ENCODE peak calls at places on chromosome 5, in nine cellular contexts. T is CD8-positive, alpha-beta memory T cell; V is mesendoderm; Z is NB4; U is mucosa of descending colon; Y is AG09309; E is SK-N-SH; R is hepatocyte; M is AG04450. G is an unnamed sample.

GRCh38 chr5:88689662-88690351 is 193.2 kb downstream of the MEF2C start:
- DNase-seq in M (no peak), Z (no peak), R (no peak), E (no peak), Y (no peak), T (no peak), U (no peak), V (no peak), G (no peak)

GRCh38 chr5:131548190-131548589 is 86.8 kb downstream of the RAPGEF6 start:
- DNase-seq in E (no peak), R (no peak), T (peak), U (no peak), Y (no peak), M (no peak), Z (no peak), V (no peak), G (no peak)

GRCh38 chr5:72234265-72234700 is 85.8 kb downstream of the MRPS27 start:
- DNase-seq in R (peak), Z (peak), T (no peak), Y (no peak), U (no peak), V (peak), E (no peak), M (no peak), G (no peak)

GRCh38 chr5:173468821-173469251 is 140.6 kb upstream of the STC2 start:
- DNase-seq in U (no peak), Z (no peak), E (no peak), R (no peak), V (no peak), Y (no peak), T (no peak), M (no peak), G (no peak)

GRCh38 chr5:172312286-172312685 is 28.7 kb upstream of the UBTD2 start:
- DNase-seq in Y (no peak), E (no peak), V (no peak), M (no peak), U (no peak), T (no peak), R (no peak), Z (no peak), G (no peak)

GRCh38 chr5:179780343-179780742 is 13.4 kb upstream of the LTC4S start:
- DNase-seq in E (no peak), V (no peak), T (no peak), M (no peak), Y (no peak), R (no peak), U (no peak), Z (peak), G (no peak)

GRCh38 chr5:171750316-171750788 is 35.3 kb upstream of the SMIM23 start:
- DNase-seq in U (peak), Z (peak), V (peak), E (peak), T (no peak), Y (no peak), M (no peak), R (no peak), G (no peak)

GRCh38 chr5:171462928-171463843 is 43.7 kb downstream of the FGF18 start:
- DNase-seq in V (no peak), Z (no peak), Y (no peak), M (no peak), U (no peak), T (no peak), E (no peak), R (no peak), G (no peak)

GRCh38 chr5:72326298-72326649 is 6.1 kb downstream of the PTCD2 start:
- DNase-seq in Z (no peak), M (no peak), Y (no peak), V (no peak), U (no peak), T (no peak), E (no peak), R (no peak), G (no peak)

GRCh38 chr5:164649266-164649665 is 1143.8 kb downstream of the MAT2B start:
- DNase-seq in T (no peak), U (no peak), Y (no peak), V (peak), Z (no peak), R (no peak), E (peak), M (no peak), G (no peak)

GRCh38 chr5:138466900-138467710 is 1.8 kb downstream of the EGR1 start:
- DNase-seq in U (peak), E (peak), R (peak), Z (no peak), T (no peak), V (no peak), M (peak), Y (peak), G (no peak)

GRCh38 chr5:137995747-137996123 is 37.1 kb downstream of the FAM13B start:
- DNase-seq in E (no peak), T (no peak), M (no peak), Z (peak), Y (no peak), V (no peak), U (no peak), R (no peak), G (no peak)

GRCh38 chr5:142015781-142016533 is 3.1 kb upstream of the GNPDA1 start:
- DNase-seq in T (peak), Y (peak), E (no peak), R (peak), Z (peak), V (no peak), M (no peak), U (no peak), G (peak)

GRCh38 chr5:141618804-141619554 is at the start of gene DIAPH1:
- DNase-seq in Y (peak), Z (peak), V (peak), R (peak), U (peak), E (peak), M (peak), T (peak), G (peak)

GRCh38 chr5:146076455-146076854 is 28.9 kb downstream of the PLAC8L1 start:
- DNase-seq in U (no peak), Y (no peak), R (no peak), M (no peak), E (no peak), T (no peak), Z (peak), V (peak), G (no peak)

GRCh38 chr5:3740546-3741371 is 145.1 kb downstream of the IRX1 start:
- DNase-seq in T (no peak), U (no peak), R (peak), M (no peak), Y (no peak), E (no peak), Z (no peak), V (no peak), G (no peak)

GRCh38 chr5:100903036-100903887 is at the start of gene ST8SIA4:
- DNase-seq in Y (no peak), V (peak), R (peak), Z (peak), E (peak), M (peak), U (peak), T (peak), G (peak)

GRCh38 chr5:152349683-152350526 is 55.2 kb downstream of the NMUR2 start:
- DNase-seq in U (peak), E (peak), T (no peak), Y (no peak), Z (peak), R (peak), M (no peak), V (peak), G (no peak)

GRCh38 chr5:64637144-64637543 is 53.2 kb upstream of the SHISAL2B start:
- DNase-seq in U (no peak), V (peak), R (no peak), Y (no peak), T (no peak), M (no peak), E (no peak), Z (peak), G (no peak)

GRCh38 chr5:14521748-14522147 is 59.8 kb upstream of the OTULINL start:
- DNase-seq in T (no peak), Y (no peak), E (no peak), R (no peak), V (no peak), Z (peak), U (no peak), M (no peak), G (no peak)

GRCh38 chr5:29795253-29795652 is 1398.2 kb upstream of the CDH6 start:
- DNase-seq in U (no peak), T (no peak), V (peak), R (no peak), E (no peak), Y (no peak), Z (no peak), M (no peak), G (no peak)

GRCh38 chr5:150167908-150168307 is 1.3 kb downstream of the CDX1 start:
- DNase-seq in M (no peak), T (no peak), Z (no peak), R (no peak), Y (no peak), V (peak), U (peak), E (no peak), G (no peak)

GRCh38 chr5:101838329-101838964 is 457.6 kb downstream of the SLCO4C1 start:
- DNase-seq in M (peak), E (no peak), Y (no peak), T (no peak), U (no peak), R (peak), V (no peak), Z (no peak), G (peak)

GRCh38 chr5:6713274-6714181 is at the start of gene TENT4A:
- DNase-seq in V (no peak), T (no peak), Y (no peak), U (peak), Z (peak), M (no peak), E (peak), R (peak), G (no peak)

GRCh38 chr5:178113141-178113787 is at the start of gene N4BP3:
- DNase-seq in Z (peak), M (no peak), U (peak), R (peak), E (peak), V (peak), Y (no peak), T (peak), G (no peak)

GRCh38 chr5:2861605-2862004 is 110.1 kb upstream of the IRX2 start:
- DNase-seq in T (no peak), U (no peak), E (no peak), M (no peak), Z (peak), R (no peak), V (no peak), Y (no peak), G (no peak)

GRCh38 chr5:163506726-163507125 is 1.3 kb downstream of the MAT2B start:
- DNase-seq in T (no peak), Z (peak), M (no peak), V (no peak), R (peak), Y (no peak), U (no peak), E (no peak), G (no peak)

GRCh38 chr5:173812811-173813550 is 75.2 kb upstream of the CPEB4 start:
- DNase-seq in U (no peak), T (no peak), R (no peak), Z (no peak), Y (no peak), M (no peak), V (no peak), E (no peak), G (no peak)

GRCh38 chr5:59079622-59080620 is 497.0 kb downstream of the RAB3C start:
- DNase-seq in M (peak), E (no peak), Z (peak), T (no peak), R (peak), U (no peak), V (peak), Y (peak), G (peak)

GRCh38 chr5:128534729-128535128 is 3.3 kb downstream of the FBN2 start:
- DNase-seq in Y (no peak), Z (no peak), E (no peak), T (no peak), V (peak), R (peak), U (no peak), M (no peak), G (no peak)

GRCh38 chr5:116982035-116982434 is 407.4 kb upstream of the SEMA6A start:
- DNase-seq in Z (no peak), E (no peak), T (no peak), U (no peak), R (no peak), V (no peak), Y (no peak), M (no peak), G (no peak)

GRCh38 chr5:115543931-115544370 is 624 bp downstream of the FEM1C start:
- DNase-seq in T (peak), U (peak), R (peak), M (no peak), Y (peak), V (peak), E (no peak), Z (peak), G (no peak)

GRCh38 chr5:132302413-132302812 is 8.2 kb downstream of the SLC22A4 start:
- DNase-seq in Y (no peak), E (no peak), T (no peak), Z (no peak), M (no peak), V (no peak), R (no peak), U (no peak), G (no peak)

GRCh38 chr5:45578270-45578669 is 117.9 kb downstream of the HCN1 start:
- DNase-seq in T (no peak), Z (no peak), U (no peak), V (peak), M (no peak), E (no peak), Y (no peak), R (peak), G (no peak)

GRCh38 chr5:6760636-6761035 is 47.4 kb downstream of the TENT4A start:
- DNase-seq in R (no peak), E (no peak), V (no peak), M (no peak), Y (no peak), U (no peak), Z (no peak), T (no peak), G (no peak)

GRCh38 chr5:83924171-83924570 is 203.5 kb upstream of the HAPLN1 start:
- DNase-seq in Z (no peak), U (no peak), T (no peak), M (no peak), V (peak), E (no peak), R (no peak), Y (peak), G (no peak)

GRCh38 chr5:101679816-101680215 is 616.3 kb downstream of the SLCO4C1 start:
- DNase-seq in E (no peak), U (no peak), Z (peak), R (no peak), T (no peak), M (no peak), V (peak), Y (no peak), G (no peak)

GRCh38 chr5:61631438-61631941 is 299.4 kb downstream of the ZSWIM6 start:
- DNase-seq in Y (no peak), V (peak), M (no peak), R (peak), Z (no peak), T (no peak), E (no peak), U (no peak), G (peak)

GRCh38 chr5:108642170-108642906 is 105.4 kb upstream of the FER start:
- DNase-seq in R (peak), E (peak), M (peak), Z (peak), T (peak), Y (peak), U (peak), V (peak), G (peak)

GRCh38 chr5:36058776-36059175 is 7.9 kb downstream of the UGT3A2 start:
- DNase-seq in E (no peak), Y (no peak), T (no peak), U (no peak), R (no peak), V (peak), M (no peak), Z (no peak), G (no peak)
- H3K4me3 ChIP-seq in E (no peak), Y (no peak), T (no peak), U (no peak), R (no peak), V (no peak), M (no peak), Z (no peak), G (no peak)

DNA sequence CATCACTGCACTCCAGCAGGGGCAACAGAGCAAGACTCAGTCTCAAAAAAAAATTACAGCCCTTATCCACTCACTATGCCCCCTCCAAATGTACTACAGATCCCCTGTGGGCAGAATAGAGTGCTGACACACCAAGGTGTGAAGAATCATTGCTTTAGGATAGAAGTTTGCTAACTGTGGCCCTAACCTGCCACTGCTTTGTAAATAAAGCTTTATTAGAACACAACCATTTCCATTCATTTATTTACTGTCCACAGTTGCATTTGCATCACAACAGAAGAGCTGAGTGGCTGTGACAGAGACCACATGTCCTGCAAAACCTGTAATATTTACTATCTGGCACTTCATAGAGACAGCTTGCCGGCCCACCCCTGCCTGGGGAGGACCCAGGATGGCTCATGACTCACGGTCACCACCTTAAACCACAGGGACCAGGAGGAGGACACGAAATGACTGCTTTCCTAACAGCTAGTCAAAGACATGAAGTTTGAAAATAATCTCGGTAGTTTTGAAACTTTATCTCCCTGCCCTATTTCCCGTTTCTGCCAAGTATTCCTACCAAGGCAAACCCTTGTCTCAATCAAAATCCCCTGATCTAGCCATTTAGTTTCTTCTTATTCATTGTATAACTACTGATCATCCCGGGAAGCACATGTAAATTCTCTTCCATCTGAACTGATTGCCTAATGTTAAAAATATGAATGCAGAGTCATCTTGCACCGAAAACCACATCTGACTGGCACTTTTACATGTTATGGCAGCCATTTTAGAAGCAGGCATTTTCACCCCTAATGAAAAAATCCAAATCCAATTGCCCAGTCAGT is 206.1 kb downstream of the SLIT3 start:
- DNase-seq in R (no peak), V (no peak), M (no peak), U (no peak), Z (peak), E (no peak), T (no peak), Y (peak), G (no peak)
- H3K4me3 ChIP-seq in R (no peak), V (no peak), M (no peak), U (no peak), Z (no peak), E (no peak), T (no peak), Y (no peak), G (no peak)

DNA sequence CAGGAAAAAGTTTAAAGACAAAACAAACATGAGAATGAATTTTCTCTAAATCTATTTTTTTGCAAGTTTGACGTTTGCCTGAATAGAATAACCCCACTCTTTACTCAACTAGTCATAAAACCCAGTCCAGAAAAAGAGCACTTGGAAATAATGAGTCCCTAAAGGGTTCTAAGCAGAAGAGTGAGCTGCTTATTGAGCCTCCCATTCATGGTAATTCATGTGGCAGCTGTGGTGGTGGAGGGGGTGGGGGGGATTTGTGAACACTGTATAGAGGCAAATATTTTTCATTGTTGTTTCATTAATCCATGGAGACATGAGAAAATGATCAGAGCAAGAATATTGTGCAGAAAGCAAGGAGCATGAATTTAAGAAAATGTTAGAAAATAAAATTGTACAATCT is 1279.2 kb downstream of the CDH12 start:
- DNase-seq in R (no peak), M (no peak), Y (no peak), T (no peak), E (no peak), Z (no peak), V (no peak), U (no peak), G (no peak)
- H3K4me3 ChIP-seq in R (no peak), M (no peak), Y (no peak), T (no peak), E (no peak), Z (no peak), V (no peak), U (no peak), G (no peak)

DNA sequence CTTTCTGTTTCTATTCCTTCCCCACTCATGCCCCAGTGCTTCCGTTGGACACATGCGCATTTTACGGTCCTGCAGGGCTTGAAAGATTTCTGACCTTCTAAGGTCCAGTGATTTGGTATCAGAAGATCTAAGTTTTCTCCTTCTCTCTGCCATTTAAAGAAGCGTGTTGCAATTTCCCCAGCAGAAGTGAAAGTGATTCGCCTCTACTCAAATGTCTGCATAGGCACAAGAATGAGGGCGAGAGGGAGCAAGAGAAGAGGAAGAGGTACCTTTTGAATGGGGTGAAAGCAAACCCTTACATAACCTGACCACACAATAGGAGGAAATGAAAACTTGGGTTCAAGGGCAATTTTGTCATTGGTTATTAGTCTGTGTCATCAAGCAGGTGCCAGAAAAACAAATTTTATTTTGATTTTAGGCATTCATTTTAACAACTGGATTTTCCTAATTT is 31.7 kb upstream of the NR3C1 start:
- DNase-seq in Z (peak), T (peak), V (peak), R (no peak), M (no peak), U (no peak), Y (no peak), E (no peak), G (no peak)
- H3K4me3 ChIP-seq in Z (peak), T (peak), V (no peak), R (no peak), M (no peak), U (no peak), Y (no peak), E (no peak), G (no peak)

GRCh38 chr5:66669862-66670195 is 73.6 kb downstream of the MAST4 start:
- DNase-seq in Y (no peak), R (no peak), Z (no peak), E (no peak), T (no peak), U (no peak), M (no peak), V (no peak), G (no peak)
- H3K4me3 ChIP-seq in Y (no peak), R (no peak), Z (no peak), E (no peak), T (no peak), U (no peak), M (no peak), V (no peak), G (no peak)

DNA sequence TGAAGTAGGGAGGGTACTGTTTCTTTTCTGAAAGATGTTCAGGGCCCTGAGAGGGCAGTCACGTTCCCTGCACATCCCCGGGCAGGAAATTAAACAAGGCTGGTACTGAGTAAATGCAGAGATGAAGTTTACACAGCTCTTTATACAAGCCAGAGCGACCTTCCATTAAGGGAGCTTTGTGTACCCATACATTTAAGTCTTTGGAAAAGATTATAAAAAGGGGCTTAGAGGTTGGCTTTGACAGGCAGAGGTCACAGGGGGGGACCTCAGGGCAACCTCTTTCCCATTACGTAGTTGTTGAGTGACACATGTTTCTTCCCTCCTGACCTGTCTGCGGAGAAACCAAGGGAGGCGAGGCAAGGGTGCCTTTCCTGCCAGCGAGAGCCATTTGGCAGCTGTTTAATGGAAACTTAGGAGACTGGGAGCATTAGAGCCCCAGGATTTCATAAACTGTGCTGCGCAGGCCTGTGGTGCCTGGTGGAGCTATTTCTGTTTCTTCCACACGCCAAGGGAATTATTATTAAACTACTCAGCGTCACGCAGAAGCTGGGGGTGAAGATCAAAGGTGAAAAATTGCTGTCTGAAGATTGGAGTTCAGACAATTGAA is 3.1 kb upstream of the SMIM32 start:
- DNase-seq in M (no peak), E (peak), U (no peak), V (no peak), R (peak), Y (no peak), Z (no peak), T (no peak), G (no peak)
- H3K4me3 ChIP-seq in M (no peak), E (no peak), U (no peak), V (no peak), R (no peak), Y (no peak), Z (no peak), T (no peak), G (no peak)

GRCh38 chr5:32711693-32712462 is 757 bp downstream of the NPR3 start:
- DNase-seq in R (no peak), M (no peak), T (no peak), U (peak), Z (no peak), E (peak), V (peak), Y (no peak), G (no peak)
- H3K4me3 ChIP-seq in R (peak), M (peak), T (no peak), U (no peak), Z (no peak), E (peak), V (no peak), Y (peak), G (peak)

G was measured in skeletal muscle cell.